ENCODE peak calls at places on chromosomes 2 and 18, in eight cellular contexts. F is colonic mucosa; X is activated effector memory CD4-positive, alpha-beta T cell treated with anti-CD3 and anti-CD28 coated beads, Interleukin-2, amount 50 U/mL, for 16 hours; U is CD8-positive, alpha-beta T cell; H is NCI-H1092 treated with DMSO at 0.1 percent for 48 hours; G is Right ventricle myocardium inferior; Z is T-cell; R is mesendoderm. L is an unnamed sample.
A peak's percentile ranks its signal among the peaks of the same experiment; 100 is the strongest.

GRCh38 chr2:206164261-206164862 is 4.7 kb downstream of the EEF1B2 start:
- DNase-seq in F (peak; percentile 49), X (no peak), U (no peak), H (no peak), G (no peak), Z (no peak), R (peak; percentile 51), L (no peak)

GRCh38 chr2:148048475-148049221 is 27.8 kb downstream of the MBD5 start:
- DNase-seq in F (no peak), X (no peak), U (no peak), H (no peak), G (no peak), Z (no peak), R (no peak), L (no peak)

GRCh38 chr2:105184420-105184819 is 57.1 kb upstream of the GPR45 start:
- DNase-seq in F (peak; percentile 49), X (no peak), U (no peak), H (peak; percentile 14), G (no peak), Z (no peak), R (no peak), L (no peak)

GRCh38 chr2:230872968-230873669 is 8.4 kb downstream of the ITM2C start:
- DNase-seq in F (no peak), X (peak; percentile 62), U (no peak), H (no peak), G (no peak), Z (no peak), R (no peak), L (no peak)

GRCh38 chr2:119435148-119435952 is 3.7 kb downstream of the TMEM37 start:
- DNase-seq in F (peak; percentile 47), X (peak; percentile 22), U (no peak), H (no peak), G (no peak), Z (no peak), R (no peak), L (no peak)

GRCh38 chr2:33069894-33070651 is 123.3 kb downstream of the LTBP1 start:
- DNase-seq in F (no peak), X (peak; percentile 66), U (no peak), H (no peak), G (no peak), Z (no peak), R (peak; percentile 84), L (no peak)

GRCh38 chr2:200786423-200786822 is 25.3 kb upstream of the BZW1 start:
- DNase-seq in F (no peak), X (no peak), U (no peak), H (no peak), G (no peak), Z (no peak), R (no peak), L (no peak)

GRCh38 chr2:176124358-176125214 is 2.1 kb downstream of the HOXD9 start:
- DNase-seq in F (no peak), X (no peak), U (no peak), H (no peak), G (no peak), Z (no peak), R (no peak), L (no peak)

GRCh38 chr2:219278655-219279150 is 463 bp upstream of the DNAJB2 start:
- DNase-seq in F (no peak), X (no peak), U (no peak), H (no peak), G (no peak), Z (no peak), R (no peak), L (no peak)

GRCh38 chr2:151334082-151334815 is 23.1 kb upstream of the TNFAIP6 start:
- DNase-seq in F (no peak), X (no peak), U (no peak), H (no peak), G (no peak), Z (no peak), R (no peak), L (no peak)

GRCh38 chr2:226256709-226257401 is 542.8 kb downstream of the IRS1 start:
- DNase-seq in F (no peak), X (no peak), U (no peak), H (no peak), G (no peak), Z (no peak), R (no peak), L (no peak)

GRCh38 chr2:128797937-128798336 is 479.3 kb upstream of the HS6ST1 start:
- DNase-seq in F (no peak), X (no peak), U (no peak), H (no peak), G (no peak), Z (no peak), R (no peak), L (no peak)

GRCh38 chr2:126887506-126887905 is 11.2 kb upstream of the TEX51 start:
- DNase-seq in F (no peak), X (no peak), U (no peak), H (no peak), G (no peak), Z (no peak), R (no peak), L (no peak)

GRCh38 chr2:216849987-216850386 is 9.9 kb downstream of the TNP1 start:
- DNase-seq in F (no peak), X (no peak), U (no peak), H (peak; percentile 65), G (peak; percentile 66), Z (no peak), R (no peak), L (no peak)

GRCh38 chr18:36685580-36685979 is 143.2 kb downstream of the TPGS2 start:
- DNase-seq in F (no peak), X (no peak), U (no peak), H (no peak), G (no peak), Z (no peak), R (no peak), L (no peak)

GRCh38 chr2:30165617-30166016 is 18.8 kb downstream of the YPEL5 start:
- DNase-seq in F (no peak), X (no peak), U (no peak), H (no peak), G (no peak), Z (no peak), R (no peak), L (no peak)

GRCh38 chr2:222568866-222569265 is 87.0 kb downstream of the FARSB start:
- DNase-seq in F (no peak), X (no peak), U (no peak), H (peak; percentile 84), G (no peak), Z (no peak), R (no peak), L (no peak)

GRCh38 chr18:5914971-5915370 is 19.6 kb upstream of the TMEM200C start:
- DNase-seq in F (no peak), X (no peak), U (no peak), H (no peak), G (no peak), Z (no peak), R (no peak), L (no peak)

GRCh38 chr2:154720642-154721041 is 22.1 kb downstream of the KCNJ3 start:
- DNase-seq in F (no peak), X (no peak), U (no peak), H (no peak), G (no peak), Z (no peak), R (no peak), L (no peak)

L was measured in T-helper 1 cell.